ENCODE peak calls at places on chromosomes 3 and 15, in six cellular contexts. One of them, this sample, is unnamed.

GRCh38 chr3:8853081-8853480 is 83.7 kb upstream of the OXTR start:
- DNase-seq in GM23248: no peak
- DNase-seq in AG04450: no peak
- DNase-seq in cardiac muscle cell: no peak
- DNase-seq in CD8-positive, alpha-beta T cell: no peak
- DNase-seq in IMR-90: no peak
- DNase-seq in this sample: no peak

GRCh38 chr3:102449341-102449740 is 14.5 kb downstream of the ZPLD1 start:
- DNase-seq in GM23248: no peak
- DNase-seq in AG04450: no peak
- DNase-seq in cardiac muscle cell: peak; percentile 44
- DNase-seq in CD8-positive, alpha-beta T cell: no peak
- DNase-seq in IMR-90: peak; percentile 12
- DNase-seq in this sample: no peak

GRCh38 chr3:177341766-177342165 is 144.5 kb upstream of the TBL1XR1 start:
- DNase-seq in GM23248: no peak
- DNase-seq in AG04450: no peak
- DNase-seq in cardiac muscle cell: peak; percentile 47
- DNase-seq in CD8-positive, alpha-beta T cell: no peak
- DNase-seq in IMR-90: no peak
- DNase-seq in this sample: no peak

GRCh38 chr3:38662544-38662943 is 13.1 kb upstream of the SCN5A start:
- DNase-seq in GM23248: peak; percentile 42
- DNase-seq in AG04450: no peak
- DNase-seq in cardiac muscle cell: peak; percentile 47
- DNase-seq in CD8-positive, alpha-beta T cell: no peak
- DNase-seq in IMR-90: peak; percentile 43
- DNase-seq in this sample: no peak

GRCh38 chr15:82159922-82160321 is 102.6 kb downstream of the EFL1 start:
- DNase-seq in GM23248: peak; percentile 99
- DNase-seq in AG04450: peak; percentile 96
- DNase-seq in cardiac muscle cell: peak; percentile 93
- DNase-seq in CD8-positive, alpha-beta T cell: no peak
- DNase-seq in IMR-90: peak; percentile 100
- DNase-seq in this sample: no peak

GRCh38 chr3:58356054-58356453 is 23.4 kb downstream of the PXK start:
- DNase-seq in GM23248: peak; percentile 27
- DNase-seq in AG04450: no peak
- DNase-seq in cardiac muscle cell: no peak
- DNase-seq in CD8-positive, alpha-beta T cell: no peak
- DNase-seq in IMR-90: no peak
- DNase-seq in this sample: no peak

GRCh38 chr15:74891469-74891868 is 1.6 kb downstream of the MPI start:
- DNase-seq in GM23248: no peak
- DNase-seq in AG04450: no peak
- DNase-seq in cardiac muscle cell: no peak
- DNase-seq in CD8-positive, alpha-beta T cell: no peak
- DNase-seq in IMR-90: no peak
- DNase-seq in this sample: no peak

GRCh38 chr3:134351421-134351820 is 22.8 kb downstream of the AMOTL2 start:
- DNase-seq in GM23248: peak; percentile 31
- DNase-seq in AG04450: no peak
- DNase-seq in cardiac muscle cell: peak; percentile 47
- DNase-seq in CD8-positive, alpha-beta T cell: no peak
- DNase-seq in IMR-90: no peak
- DNase-seq in this sample: no peak

GRCh38 chr15:85854345-85855097 is 59.8 kb upstream of the KLHL25 start:
- DNase-seq in GM23248: peak; percentile 71
- DNase-seq in AG04450: no peak
- DNase-seq in cardiac muscle cell: peak; percentile 81
- DNase-seq in CD8-positive, alpha-beta T cell: peak; percentile 44
- DNase-seq in IMR-90: peak; percentile 62
- DNase-seq in this sample: no peak

GRCh38 chr3:8445861-8446260 is 55.8 kb upstream of the LMCD1 start:
- DNase-seq in GM23248: peak; percentile 97
- DNase-seq in AG04450: peak; percentile 80
- DNase-seq in cardiac muscle cell: peak; percentile 97
- DNase-seq in CD8-positive, alpha-beta T cell: no peak
- DNase-seq in IMR-90: peak; percentile 97
- DNase-seq in this sample: no peak

GRCh38 chr15:88741671-88742070 is 61.6 kb upstream of the ACAN start:
- DNase-seq in GM23248: no peak
- DNase-seq in AG04450: no peak
- DNase-seq in cardiac muscle cell: no peak
- DNase-seq in CD8-positive, alpha-beta T cell: no peak
- DNase-seq in IMR-90: no peak
- DNase-seq in this sample: no peak

GRCh38 chr3:132318451-132318850 is 1.2 kb downstream of the ACP3 start:
- DNase-seq in GM23248: peak; percentile 59
- DNase-seq in AG04450: no peak
- DNase-seq in cardiac muscle cell: peak; percentile 21
- DNase-seq in CD8-positive, alpha-beta T cell: no peak
- DNase-seq in IMR-90: peak; percentile 45
- DNase-seq in this sample: no peak

GRCh38 chr3:53196575-53197407 is 35.8 kb downstream of the PRKCD start:
- DNase-seq in GM23248: peak; percentile 27
- DNase-seq in AG04450: no peak
- DNase-seq in cardiac muscle cell: peak; percentile 79
- DNase-seq in CD8-positive, alpha-beta T cell: no peak
- DNase-seq in IMR-90: peak; percentile 62
- DNase-seq in this sample: no peak

GRCh38 chr3:148203263-148204010 is 494.3 kb upstream of the AGTR1 start:
- DNase-seq in GM23248: peak; percentile 64
- DNase-seq in AG04450: no peak
- DNase-seq in cardiac muscle cell: peak; percentile 38
- DNase-seq in CD8-positive, alpha-beta T cell: no peak
- DNase-seq in IMR-90: peak; percentile 5
- DNase-seq in this sample: no peak

GRCh38 chr3:99562138-99562537 is 76.3 kb upstream of the COL8A1 start:
- DNase-seq in GM23248: peak; percentile 44
- DNase-seq in AG04450: no peak
- DNase-seq in cardiac muscle cell: peak; percentile 61
- DNase-seq in CD8-positive, alpha-beta T cell: no peak
- DNase-seq in IMR-90: peak; percentile 69
- DNase-seq in this sample: no peak

GRCh38 chr3:143881102-143881501 is 32.8 kb upstream of the SLC9A9 start:
- DNase-seq in GM23248: no peak
- DNase-seq in AG04450: no peak
- DNase-seq in cardiac muscle cell: no peak
- DNase-seq in CD8-positive, alpha-beta T cell: no peak
- DNase-seq in IMR-90: no peak
- DNase-seq in this sample: no peak

GRCh38 chr15:100760357-100760903 is 119.2 kb upstream of the ALDH1A3 start:
- DNase-seq in GM23248: no peak
- DNase-seq in AG04450: no peak
- DNase-seq in cardiac muscle cell: no peak
- DNase-seq in CD8-positive, alpha-beta T cell: no peak
- DNase-seq in IMR-90: no peak
- DNase-seq in this sample: no peak

GRCh38 chr3:30290479-30290878 is 315.9 kb upstream of the TGFBR2 start:
- DNase-seq in GM23248: no peak
- DNase-seq in AG04450: no peak
- DNase-seq in cardiac muscle cell: no peak
- DNase-seq in CD8-positive, alpha-beta T cell: no peak
- DNase-seq in IMR-90: no peak
- DNase-seq in this sample: peak; percentile 45

GRCh38 chr3:30289751-30290150 is 316.6 kb upstream of the TGFBR2 start:
- DNase-seq in GM23248: no peak
- DNase-seq in AG04450: no peak
- DNase-seq in cardiac muscle cell: no peak
- DNase-seq in CD8-positive, alpha-beta T cell: no peak
- DNase-seq in IMR-90: no peak
- DNase-seq in this sample: no peak

GRCh38 chr3:30294241-30294667 is 312.1 kb upstream of the TGFBR2 start:
- DNase-seq in GM23248: peak; percentile 25
- DNase-seq in AG04450: no peak
- DNase-seq in cardiac muscle cell: peak; percentile 46
- DNase-seq in CD8-positive, alpha-beta T cell: no peak
- DNase-seq in IMR-90: peak; percentile 46
- DNase-seq in this sample: no peak

GRCh38 chr3:30293621-30294240 is 312.7 kb upstream of the TGFBR2 start:
- DNase-seq in GM23248: no peak
- DNase-seq in AG04450: no peak
- DNase-seq in cardiac muscle cell: peak; percentile 21
- DNase-seq in CD8-positive, alpha-beta T cell: no peak
- DNase-seq in IMR-90: no peak
- DNase-seq in this sample: no peak

DNA sequence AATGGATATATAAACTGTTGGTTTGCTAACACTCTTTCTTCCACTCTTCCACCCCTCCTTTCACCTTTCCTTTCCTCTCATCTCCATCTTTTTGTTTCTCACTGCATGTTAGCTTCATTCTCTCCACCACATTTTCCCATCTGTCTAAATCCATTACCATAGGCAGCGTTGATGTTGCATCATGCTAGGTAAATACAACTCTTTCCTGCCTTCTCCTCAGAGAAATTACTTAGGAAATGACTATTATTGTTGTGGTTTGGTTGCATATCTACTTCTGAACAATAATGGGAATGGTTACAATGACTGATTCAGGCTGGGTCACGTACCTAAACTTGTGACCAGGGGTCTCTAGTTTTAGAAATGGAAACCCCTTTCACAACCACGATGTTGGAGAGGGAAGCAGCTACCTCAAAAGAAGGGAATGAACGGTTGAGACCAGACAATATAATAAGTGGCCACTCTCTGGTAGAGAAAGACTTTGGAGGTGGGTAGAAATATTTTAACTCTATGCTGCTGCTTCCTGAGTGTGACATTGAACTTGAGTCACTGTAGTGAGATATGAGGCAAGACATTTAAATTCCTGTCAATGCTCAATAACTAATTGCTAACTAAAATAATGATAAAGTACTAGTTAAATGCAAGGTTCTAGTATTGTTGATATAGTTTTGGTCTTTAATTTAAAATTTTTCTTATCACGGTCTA is 314.1 kb upstream of the TGFBR2 start:
- DNase-seq in GM23248: peak; percentile 51
- DNase-seq in AG04450: no peak
- DNase-seq in cardiac muscle cell: peak; percentile 84
- DNase-seq in CD8-positive, alpha-beta T cell: no peak
- DNase-seq in IMR-90: peak; percentile 51
- DNase-seq in this sample: no peak
- H3K27ac ChIP-seq in GM23248: peak overlapping the region; percentile 19
- H3K27ac ChIP-seq in AG04450: no peak overlapping the region
- H3K27ac ChIP-seq in cardiac muscle cell: no peak overlapping the region
- H3K27ac ChIP-seq in CD8-positive, alpha-beta T cell: no peak overlapping the region
- H3K27ac ChIP-seq in IMR-90: no peak overlapping the region
- H3K27ac ChIP-seq in this sample: no peak overlapping the region

DNA sequence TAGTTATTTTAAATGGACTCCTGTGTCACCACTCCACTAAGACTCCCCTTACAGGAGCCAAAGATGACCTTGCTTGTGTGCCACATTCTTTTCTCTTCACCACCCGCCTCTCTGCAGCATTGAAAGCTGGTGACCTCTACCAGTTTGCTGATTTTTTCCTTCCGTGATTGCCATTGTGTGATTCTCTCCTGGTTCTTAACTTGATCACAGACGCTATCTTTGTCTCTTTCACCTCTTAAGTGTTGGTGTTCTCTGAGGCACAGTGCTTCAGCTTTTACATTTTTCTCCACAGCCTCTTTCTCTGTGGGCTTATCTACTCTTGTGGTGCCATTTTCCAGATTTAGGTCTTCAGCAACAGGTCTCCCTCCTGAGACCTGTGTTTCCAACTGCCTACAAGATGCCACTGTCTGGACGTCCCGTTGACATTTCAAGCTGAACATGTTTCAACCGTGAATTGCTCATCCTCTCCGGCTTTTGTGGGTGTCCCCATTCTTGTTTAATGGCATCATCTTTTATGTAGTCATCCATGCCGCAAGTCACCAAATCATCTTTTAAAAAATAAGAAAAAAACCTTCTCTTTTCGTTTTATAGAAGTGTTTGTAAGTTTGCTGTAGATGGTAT is 26.5 kb downstream of the IQGAP1 start:
- DNase-seq in GM23248: peak; percentile 86
- DNase-seq in AG04450: no peak
- DNase-seq in cardiac muscle cell: peak; percentile 42
- DNase-seq in CD8-positive, alpha-beta T cell: no peak
- DNase-seq in IMR-90: peak; percentile 91
- DNase-seq in this sample: no peak
- H3K4me3 ChIP-seq in GM23248: peak overlapping the region; percentile 49
- H3K4me3 ChIP-seq in AG04450: peak overlapping the region; percentile 23
- H3K4me3 ChIP-seq in cardiac muscle cell: no peak overlapping the region
- H3K4me3 ChIP-seq in CD8-positive, alpha-beta T cell: no peak overlapping the region
- H3K4me3 ChIP-seq in IMR-90: peak overlapping the region; percentile 25
- H3K4me3 ChIP-seq in this sample: no peak overlapping the region

DNA sequence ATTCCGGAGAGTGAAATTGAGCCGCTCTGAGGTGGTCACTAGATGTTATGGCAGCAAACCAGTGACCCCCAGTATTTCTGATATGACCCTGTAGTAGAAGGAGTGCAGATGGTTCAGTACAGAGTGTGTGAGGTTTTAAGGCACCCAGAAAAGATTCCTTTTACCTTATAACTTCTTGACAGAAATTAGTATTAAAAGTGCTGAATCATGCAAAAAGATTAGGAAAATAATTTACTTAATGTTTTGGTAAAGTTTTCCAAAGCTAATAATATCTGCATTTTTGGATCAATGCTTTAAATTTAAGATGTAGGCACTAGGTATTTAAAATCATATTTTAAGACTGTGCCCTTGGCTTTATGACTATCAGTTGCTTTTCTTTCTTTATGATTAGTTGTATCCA is 241.8 kb upstream of the TOPAZ1 start:
- DNase-seq in GM23248: no peak
- DNase-seq in AG04450: no peak
- DNase-seq in cardiac muscle cell: no peak
- DNase-seq in CD8-positive, alpha-beta T cell: no peak
- DNase-seq in IMR-90: no peak
- DNase-seq in this sample: no peak
- H3K27ac ChIP-seq in GM23248: no peak overlapping the region
- H3K27ac ChIP-seq in AG04450: no peak overlapping the region
- H3K27ac ChIP-seq in cardiac muscle cell: no peak overlapping the region
- H3K27ac ChIP-seq in CD8-positive, alpha-beta T cell: no peak overlapping the region
- H3K27ac ChIP-seq in IMR-90: no peak overlapping the region
- H3K27ac ChIP-seq in this sample: no peak overlapping the region

DNA sequence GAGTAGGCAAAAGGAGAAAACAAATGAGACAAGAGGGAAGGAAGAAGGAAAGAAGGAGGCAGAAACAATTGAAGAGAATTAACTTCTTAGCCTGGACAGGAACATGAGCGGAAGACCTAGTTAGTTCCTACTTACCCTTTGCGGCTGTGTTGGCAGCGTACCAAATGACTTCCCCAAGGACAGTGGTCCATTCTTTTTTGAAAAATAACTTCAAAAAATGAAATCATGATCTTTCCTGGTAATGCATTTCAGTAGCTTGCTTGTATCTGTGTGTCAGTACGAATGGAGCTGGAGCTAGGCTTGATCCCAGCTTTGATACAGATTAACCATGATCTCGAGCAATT is 41.5 kb upstream of the CFAP161 start:
- DNase-seq in GM23248: no peak
- DNase-seq in AG04450: no peak
- DNase-seq in cardiac muscle cell: peak; percentile 50
- DNase-seq in CD8-positive, alpha-beta T cell: no peak
- DNase-seq in IMR-90: no peak
- DNase-seq in this sample: no peak
- H3K4me3 ChIP-seq in GM23248: peak overlapping the region; percentile 42
- H3K4me3 ChIP-seq in AG04450: no peak overlapping the region
- H3K4me3 ChIP-seq in cardiac muscle cell: no peak overlapping the region
- H3K4me3 ChIP-seq in CD8-positive, alpha-beta T cell: no peak overlapping the region
- H3K4me3 ChIP-seq in IMR-90: no peak overlapping the region
- H3K4me3 ChIP-seq in this sample: no peak overlapping the region

GRCh38 chr15:60358935-60359672 is 38.7 kb downstream of the ANXA2 start:
- DNase-seq in GM23248: peak; percentile 80
- DNase-seq in AG04450: peak; percentile 62
- DNase-seq in cardiac muscle cell: peak; percentile 68
- DNase-seq in CD8-positive, alpha-beta T cell: no peak
- DNase-seq in IMR-90: peak; percentile 93
- DNase-seq in this sample: no peak
- H3K27ac ChIP-seq in GM23248: peak overlapping the region; percentile 98
- H3K27ac ChIP-seq in AG04450: peak overlapping the region; percentile 72
- H3K27ac ChIP-seq in cardiac muscle cell: peak overlapping the region; percentile 41
- H3K27ac ChIP-seq in CD8-positive, alpha-beta T cell: no peak overlapping the region
- H3K27ac ChIP-seq in IMR-90: peak overlapping the region; percentile 70
- H3K27ac ChIP-seq in this sample: no peak overlapping the region

GRCh38 chr15:50112488-50113186 is 6.4 kb downstream of the ATP8B4 start:
- DNase-seq in GM23248: no peak
- DNase-seq in AG04450: no peak
- DNase-seq in cardiac muscle cell: no peak
- DNase-seq in CD8-positive, alpha-beta T cell: no peak
- DNase-seq in IMR-90: no peak
- DNase-seq in this sample: peak; percentile 62
- H3K4me3 ChIP-seq in GM23248: no peak overlapping the region
- H3K4me3 ChIP-seq in AG04450: no peak overlapping the region
- H3K4me3 ChIP-seq in cardiac muscle cell: no peak overlapping the region
- H3K4me3 ChIP-seq in CD8-positive, alpha-beta T cell: no peak overlapping the region
- H3K4me3 ChIP-seq in IMR-90: no peak overlapping the region
- H3K4me3 ChIP-seq in this sample: no peak overlapping the region